ENCODE peak calls at places on chromosomes 12 and 14, in eight cellular contexts. O is OCI-LY7; H is A673; G is fibroblast of lung; T is mammary epithelial cell; W is A549; Z is CD8-positive, alpha-beta T cell; K is lower lobe of right lung. Q is an unnamed sample. For H3K4me1, the result is how much of the 10 kb centered on the place peaks cover.

GRCh38 chr12:19778111-19778688 is 338.9 kb downstream of the AEBP2 start:
- DNase-seq in Z (no peak), O (no peak), W (no peak), K (no peak), G (peak), H (no peak), T (no peak), Q (no peak)

GRCh38 chr12:118711185-118711584 is 270.2 kb upstream of the SRRM4 start:
- DNase-seq in W (no peak), G (no peak), H (no peak), K (no peak), O (no peak), T (no peak), Z (no peak), Q (no peak)

GRCh38 chr12:57745485-57745881 is 644 bp downstream of the TSPAN31 start:
- DNase-seq in K (no peak), H (no peak), G (no peak), O (no peak), T (no peak), W (no peak), Z (no peak), Q (no peak)

GRCh38 chr14:54652188-54652889 is 85.4 kb downstream of the SAMD4A start:
- DNase-seq in O (no peak), H (peak), T (peak), G (peak), K (peak), W (peak), Z (no peak), Q (peak)

GRCh38 chr12:103303484-103303883 is 192.3 kb downstream of the C12orf42 start:
- DNase-seq in H (no peak), Z (no peak), G (no peak), K (no peak), T (no peak), O (no peak), W (no peak), Q (no peak)

GRCh38 chr14:96309128-96309906 is 53.3 kb downstream of the BDKRB1 start:
- DNase-seq in K (no peak), H (no peak), G (no peak), T (no peak), W (peak), Z (no peak), O (no peak), Q (no peak)

GRCh38 chr14:21039059-21039422 is 3.1 kb upstream of the RNASE7 start:
- DNase-seq in G (peak), Z (no peak), W (no peak), T (peak), K (peak), O (no peak), H (no peak), Q (peak)

GRCh38 chr12:127041985-127042625 is 1224.9 kb upstream of the TMEM132C start:
- DNase-seq in K (no peak), G (no peak), Z (no peak), O (peak), W (no peak), T (peak), H (no peak), Q (no peak)

GRCh38 chr14:104870368-104871144 is 5.5 kb downstream of the CEP170B start:
- DNase-seq in H (no peak), G (no peak), K (peak), T (no peak), W (no peak), Z (peak), O (peak), Q (peak)

GRCh38 chr14:32077081-32078029 is at the start of gene ARHGAP5:
- DNase-seq in K (no peak), H (peak), G (peak), T (no peak), Z (peak), W (peak), O (peak), Q (no peak)

GRCh38 chr12:57661376-57661775 is 28.4 kb upstream of the B4GALNT1 start:
- DNase-seq in Z (no peak), W (no peak), O (peak), G (no peak), T (no peak), K (no peak), H (no peak), Q (no peak)

GRCh38 chr12:34387711-34388635 is 365.7 kb downstream of the ALG10 start:
- DNase-seq in H (no peak), T (no peak), K (no peak), W (no peak), G (no peak), Z (no peak), O (no peak), Q (no peak)

GRCh38 chr14:92922883-92923743 is at the start of gene CHGA:
- DNase-seq in K (peak), T (peak), O (peak), W (peak), H (peak), G (peak), Z (peak), Q (peak)

GRCh38 chr14:105317546-105317945 is 3.0 kb downstream of the PACS2 start:
- DNase-seq in G (peak), W (no peak), Z (no peak), H (peak), T (no peak), K (no peak), O (no peak), Q (no peak)

GRCh38 chr12:132186857-132187620 is 42.8 kb downstream of the NOC4L start:
- DNase-seq in W (no peak), O (peak), K (no peak), Z (no peak), H (no peak), G (no peak), T (no peak), Q (no peak)

GRCh38 chr14:100654814-100655795 is 67.9 kb upstream of the BEGAIN start:
- DNase-seq in H (peak), W (peak), K (peak), G (no peak), Z (peak), T (peak), O (no peak), Q (peak)

GRCh38 chr12:117980621-117981020 is 11.8 kb upstream of the KSR2 start:
- DNase-seq in W (no peak), Z (no peak), H (peak), G (no peak), T (no peak), O (no peak), K (no peak), Q (no peak)

GRCh38 chr12:92158711-92159534 is 13.3 kb upstream of the BTG1 start:
- DNase-seq in K (no peak), Z (no peak), H (no peak), G (peak), T (no peak), W (no peak), O (peak), Q (no peak)

GRCh38 chr14:101201535-101202125 is 298.1 kb upstream of the RTL1 start:
- DNase-seq in G (no peak), T (no peak), K (peak), Z (no peak), W (no peak), O (no peak), H (no peak), Q (no peak)

GRCh38 chr12:118374909-118375308 is 1.4 kb upstream of the SUDS3 start:
- DNase-seq in W (no peak), Z (no peak), T (no peak), O (no peak), G (peak), H (no peak), K (no peak), Q (no peak)

GRCh38 chr14:23321572-23322547 is 603 bp downstream of the PABPN1 start:
- DNase-seq in G (peak), H (peak), W (peak), T (peak), Z (peak), K (no peak), O (peak), Q (peak)

GRCh38 chr14:90400904-90401561 is 4.2 kb downstream of the CALM1 start:
- DNase-seq in K (no peak), G (no peak), Z (no peak), H (no peak), O (no peak), W (no peak), T (peak), Q (no peak)

GRCh38 chr12:84497819-84498218 is 414.8 kb downstream of the SLC6A15 start:
- DNase-seq in G (peak), T (no peak), Z (no peak), K (no peak), W (peak), O (no peak), H (peak), Q (peak)

GRCh38 chr12:76422878-76423438 is 74.7 kb upstream of the BBS10 start:
- DNase-seq in Z (no peak), H (peak), G (peak), K (no peak), W (no peak), O (no peak), T (peak), Q (no peak)

GRCh38 chr14:35336171-35337073 is 44.2 kb downstream of the PSMA6 start:
- DNase-seq in T (peak), Z (no peak), W (peak), G (peak), O (no peak), K (peak), H (no peak), Q (peak)

GRCh38 chr14:76901171-76902055 is 75.2 kb downstream of the LRRC74A start:
- DNase-seq in T (peak), G (peak), W (no peak), O (no peak), H (no peak), Z (no peak), K (no peak), Q (no peak)

GRCh38 chr14:71714225-71714624 is 218.0 kb upstream of the RGS6 start:
- DNase-seq in O (no peak), K (no peak), T (peak), H (peak), W (no peak), Z (no peak), G (peak), Q (no peak)

GRCh38 chr12:46209914-46210834 is 58.7 kb downstream of the SLC38A1 start:
- DNase-seq in H (peak), G (no peak), T (peak), W (no peak), K (peak), Z (peak), O (peak), Q (peak)

GRCh38 chr14:88106377-88106776 is 101.4 kb downstream of the GPR65 start:
- DNase-seq in G (no peak), W (no peak), Z (no peak), O (no peak), H (no peak), K (no peak), T (no peak), Q (no peak)

GRCh38 chr12:123389560-123390351 is 5.8 kb downstream of the KMT5A start:
- DNase-seq in H (peak), T (peak), Z (peak), G (no peak), O (peak), K (peak), W (no peak), Q (peak)

GRCh38 chr14:105945891-105946290 is 419.5 kb downstream of the TMEM121 start:
- DNase-seq in G (no peak), K (no peak), W (peak), Z (no peak), H (peak), O (no peak), T (no peak), Q (no peak)

GRCh38 chr12:25436206-25436912 is 116.7 kb downstream of the LMNTD1 start:
- DNase-seq in W (peak), K (no peak), T (peak), G (peak), O (peak), H (peak), Z (peak), Q (peak)

GRCh38 chr12:49059063-49059384 is 1.6 kb downstream of the KMT2D start:
- DNase-seq in O (no peak), H (no peak), K (no peak), G (peak), W (no peak), Z (no peak), T (peak), Q (no peak)
- H3K27ac ChIP-seq in O (peak), H (peak), K (peak), G (peak), W (peak), Z (no peak), T (peak), Q (no peak)

GRCh38 chr14:99604766-99605298 is 825 bp upstream of the CCDC85C start:
- DNase-seq in W (peak), K (no peak), H (peak), Z (peak), O (peak), T (peak), G (no peak), Q (peak)

GRCh38 chr14:99603471-99603933 is 505 bp downstream of the CCDC85C start:
- DNase-seq in W (peak), G (no peak), Z (peak), H (peak), T (peak), O (peak), K (no peak), Q (peak)

GRCh38 chr14:99602788-99603415 is 1.1 kb downstream of the CCDC85C start:
- DNase-seq in O (no peak), T (no peak), G (no peak), W (no peak), Z (no peak), H (no peak), K (no peak), Q (peak)

GRCh38 chr14:99605299-99605961 is 1.4 kb upstream of the CCDC85C start:
- DNase-seq in W (peak), O (peak), H (peak), Z (peak), G (no peak), T (peak), K (peak), Q (peak)

DNA sequence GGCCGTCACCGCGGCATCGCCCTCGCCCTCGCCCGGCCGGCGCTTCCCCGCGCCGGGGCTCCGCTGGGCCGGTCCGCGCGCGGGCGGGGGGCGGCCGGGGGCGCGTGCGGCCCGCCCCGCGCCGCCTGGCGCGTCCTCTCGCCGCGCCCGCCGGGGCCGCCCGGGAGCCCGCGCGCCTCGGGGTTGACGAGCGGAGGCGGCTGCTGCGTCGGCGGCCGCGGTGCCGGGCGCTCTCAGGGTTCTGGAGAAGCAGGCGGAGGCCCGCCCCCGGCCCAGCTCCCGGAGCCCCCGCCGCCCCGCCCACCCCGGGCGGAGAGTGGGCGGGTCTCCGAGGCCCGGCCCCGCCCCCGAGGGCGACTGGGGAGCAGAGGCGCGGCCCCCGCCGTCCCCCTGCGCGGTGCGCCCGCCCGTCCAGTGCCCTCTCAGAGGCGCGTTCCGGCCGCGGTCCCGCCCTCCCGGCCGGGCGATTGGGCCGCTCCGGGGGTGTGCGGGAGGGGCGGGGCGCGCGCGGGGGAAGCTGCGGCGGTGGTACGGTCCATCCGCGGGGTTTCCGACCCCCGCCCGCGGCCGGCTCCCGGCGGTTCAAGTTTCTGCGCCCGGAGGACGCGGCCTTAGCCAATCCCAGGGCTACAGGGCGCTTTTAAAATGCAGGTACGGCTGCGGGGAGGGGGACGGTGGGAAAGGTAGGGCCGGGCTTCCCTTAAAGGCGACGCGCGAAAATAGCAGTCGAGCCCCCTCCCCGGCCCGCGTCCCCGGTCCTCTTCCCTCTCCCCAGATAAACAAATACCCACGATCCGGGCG is at the start of gene CCDC85C:
- DNase-seq in Z (peak), H (peak), T (peak), G (peak), O (peak), K (peak), W (peak), Q (peak)
- H3K4me1 ChIP-seq in Z (under half), H (under half), T (under half), G (under half), O (under half), K (half or more), W (under half), Q (under half)

DNA sequence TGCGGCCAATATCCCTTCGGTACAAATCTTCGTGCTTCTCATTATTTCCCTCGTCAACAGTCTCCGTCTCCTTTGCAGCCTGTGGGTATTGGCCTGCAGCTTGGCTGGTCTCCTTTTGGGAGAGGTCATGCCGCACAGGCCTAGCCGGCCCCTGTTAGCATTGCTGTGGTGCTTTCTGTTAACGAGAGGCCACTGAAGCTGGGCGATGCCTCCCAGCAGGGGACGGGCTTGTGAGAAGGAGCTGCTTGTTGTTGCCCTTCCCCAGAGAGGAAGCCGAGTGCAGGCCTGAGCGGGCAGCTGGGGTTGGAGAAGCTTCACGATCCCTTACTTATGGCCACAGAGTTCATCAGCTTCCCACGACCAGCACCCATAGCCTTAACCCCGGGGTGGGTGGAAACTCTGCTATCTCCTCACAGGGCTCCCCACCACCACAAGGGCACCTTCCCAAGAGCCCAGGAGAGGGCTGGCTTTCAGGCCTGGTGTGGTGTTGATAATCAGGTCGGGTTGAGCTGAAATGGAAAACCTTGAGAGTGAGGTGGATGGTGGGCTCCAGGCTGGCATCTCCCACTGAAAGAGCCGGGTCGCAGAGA is 228.5 kb downstream of the ZFP36L1 start:
- DNase-seq in G (no peak), O (no peak), W (no peak), H (no peak), K (no peak), T (no peak), Z (no peak), Q (peak)
- H3K4me3 ChIP-seq in G (no peak), O (no peak), W (no peak), H (no peak), K (no peak), T (no peak), Z (no peak), Q (no peak)

GRCh38 chr12:110557300-110557699 is 25.8 kb downstream of the PPTC7 start:
- DNase-seq in O (no peak), T (no peak), K (no peak), Z (no peak), H (no peak), W (no peak), G (no peak), Q (no peak)

GRCh38 chr12:110563702-110564470 is 19.2 kb downstream of the PPTC7 start:
- DNase-seq in K (no peak), W (no peak), T (no peak), Z (no peak), H (no peak), G (peak), O (no peak), Q (no peak)

GRCh38 chr12:110561471-110562201 is 21.5 kb downstream of the PPTC7 start:
- DNase-seq in K (no peak), H (no peak), W (peak), Z (no peak), O (peak), T (no peak), G (no peak), Q (no peak)

GRCh38 chr12:110556705-110557104 is 26.4 kb downstream of the PPTC7 start:
- DNase-seq in H (no peak), W (no peak), T (no peak), K (no peak), O (no peak), G (no peak), Z (no peak), Q (no peak)

GRCh38 chr12:110560048-110560447 is 23.1 kb downstream of the PPTC7 start:
- DNase-seq in G (no peak), H (no peak), W (no peak), T (no peak), Z (no peak), K (no peak), O (no peak), Q (no peak)
- H3K27ac ChIP-seq in G (no peak), H (no peak), W (no peak), T (no peak), Z (no peak), K (no peak), O (no peak), Q (no peak)

Q was measured in thyroid gland.